ENCODE peak calls at places on chromosomes 7 and 10, in seven cellular contexts. N is NT2/D1, Z is PC-3, D is vagina, O is astrocyte of the cerebellum, Y is A549, I is transverse colon. L is an unnamed sample.

GRCh38 chr10:47334627-47335026 is 12.4 kb downstream of the GDF2 start:
- DNase-seq in N (no peak), D (no peak), I (no peak), O (no peak), Y (no peak), Z (no peak), L (no peak)

GRCh38 chr10:75736889-75737610 is 305.6 kb downstream of the LRMDA start:
- DNase-seq in Y (no peak), I (no peak), D (no peak), O (no peak), Z (no peak), N (no peak), L (no peak)

GRCh38 chr10:121069061-121069850 is 218.1 kb downstream of the WDR11 start:
- DNase-seq in Y (peak), D (no peak), O (no peak), Z (peak), N (no peak), I (no peak), L (no peak)

GRCh38 chr7:34057136-34057535 is 151.8 kb downstream of the BMPER start:
- DNase-seq in I (no peak), N (no peak), Y (no peak), O (no peak), D (no peak), Z (no peak), L (no peak)

GRCh38 chr7:28083159-28083997 is 97.2 kb downstream of the JAZF1 start:
- DNase-seq in I (no peak), D (peak), N (no peak), O (no peak), Y (peak), Z (no peak), L (peak)

GRCh38 chr10:75096749-75097148 is 14.7 kb upstream of the SAMD8 start:
- DNase-seq in D (no peak), I (no peak), O (no peak), Z (peak), Y (no peak), N (no peak), L (no peak)

GRCh38 chr10:88200637-88201036 is 337.2 kb downstream of the PTEN start:
- DNase-seq in N (no peak), Z (no peak), D (no peak), Y (no peak), I (no peak), O (no peak), L (no peak)

GRCh38 chr7:95577137-95577536 is 19.2 kb downstream of the PDK4 start:
- DNase-seq in Z (peak), D (no peak), O (no peak), I (no peak), N (peak), Y (no peak), L (no peak)

GRCh38 chr7:22667562-22668239 is 59.3 kb upstream of the IL6 start:
- DNase-seq in I (no peak), D (no peak), Z (peak), Y (peak), N (peak), O (no peak), L (peak)

GRCh38 chr10:2986341-2986933 is 80.9 kb upstream of the PFKP start:
- DNase-seq in O (no peak), Z (no peak), I (peak), Y (no peak), N (no peak), D (no peak), L (no peak)

GRCh38 chr7:2572101-2572842 is 13.5 kb downstream of the IQCE start:
- DNase-seq in Z (peak), D (no peak), I (no peak), N (no peak), O (no peak), Y (no peak), L (no peak)

GRCh38 chr10:6313107-6313895 is 110.6 kb downstream of the PFKFB3 start:
- DNase-seq in N (no peak), D (no peak), I (no peak), Y (no peak), Z (no peak), O (no peak), L (peak)

GRCh38 chr7:82050792-82051191 is 280.9 kb upstream of the HGF start:
- DNase-seq in Z (peak), D (no peak), I (no peak), N (no peak), O (peak), Y (peak), L (peak)

GRCh38 chr10:75019360-75019759 is 92.1 kb upstream of the SAMD8 start:
- DNase-seq in Z (peak), Y (peak), N (no peak), D (no peak), O (peak), I (no peak), L (no peak)

GRCh38 chr10:133056651-133057178 is 31.0 kb upstream of the ADGRA1 start:
- DNase-seq in Z (no peak), O (no peak), I (no peak), D (no peak), Y (no peak), N (no peak), L (no peak)

GRCh38 chr7:56175784-56176183 is 59.6 kb upstream of the NUPR2 start:
- DNase-seq in N (no peak), O (no peak), I (no peak), D (no peak), Z (no peak), Y (no peak), L (no peak)

GRCh38 chr10:12418725-12419278 is 69.5 kb downstream of the CAMK1D start:
- DNase-seq in D (no peak), Z (no peak), Y (no peak), O (no peak), N (no peak), I (no peak), L (peak)

GRCh38 chr7:22943997-22944396 is 69.9 kb downstream of the HYCC1 start:
- DNase-seq in N (no peak), D (no peak), Y (no peak), Z (no peak), O (no peak), I (no peak), L (peak)

GRCh38 chr7:1404881-1405548 is 54.3 kb downstream of the MICALL2 start:
- DNase-seq in Z (no peak), Y (no peak), D (no peak), O (no peak), N (no peak), I (no peak), L (no peak)

GRCh38 chr10:79446451-79447020 is 1.1 kb upstream of the ZCCHC24 start:
- DNase-seq in N (no peak), O (no peak), Y (no peak), D (peak), I (peak), Z (peak), L (no peak)

GRCh38 chr7:130972201-130972600 is 238.2 kb upstream of the KLF14 start:
- DNase-seq in I (no peak), Z (no peak), N (no peak), O (no peak), Y (no peak), D (no peak), L (no peak)

GRCh38 chr10:32180354-32181280 is 124.4 kb upstream of the KIF5B start:
- DNase-seq in Y (no peak), Z (no peak), O (no peak), N (no peak), I (no peak), D (no peak), L (no peak)

GRCh38 chr10:43373461-43373860 is 2.0 kb downstream of the FXYD4 start:
- DNase-seq in Y (no peak), O (no peak), I (no peak), N (no peak), D (no peak), Z (no peak), L (no peak)

GRCh38 chr7:73308074-73308664 is 457 bp downstream of the NSUN5 start:
- DNase-seq in O (no peak), Z (peak), D (no peak), I (no peak), Y (no peak), N (no peak), L (no peak)

GRCh38 chr7:138429577-138430250 is 30.3 kb upstream of the TRIM24 start:
- DNase-seq in Z (peak), I (no peak), D (no peak), O (no peak), Y (peak), N (no peak), L (no peak)

GRCh38 chr10:119658274-119658673 is 7.1 kb downstream of the BAG3 start:
- DNase-seq in O (peak), Z (peak), N (peak), D (no peak), Y (peak), I (peak), L (peak)
- H3K4me3 ChIP-seq in O (peak), Z (peak), N (no peak), D (peak), Y (no peak), I (no peak), L (peak)

GRCh38 chr10:86945361-86946214 is 11.8 kb downstream of the MMRN2 start:
- DNase-seq in Z (no peak), O (no peak), Y (peak), I (no peak), D (peak), N (peak), L (no peak)

GRCh38 chr10:86944471-86944870 is 12.9 kb downstream of the MMRN2 start:
- DNase-seq in Z (peak), N (no peak), O (no peak), Y (no peak), I (no peak), D (peak), L (no peak)

GRCh38 chr10:86944907-86945306 is 12.5 kb downstream of the MMRN2 start:
- DNase-seq in N (no peak), D (peak), Z (no peak), I (no peak), Y (no peak), O (no peak), L (no peak)

GRCh38 chr10:86944031-86944419 is 13.4 kb downstream of the MMRN2 start:
- DNase-seq in D (peak), Y (no peak), N (no peak), Z (no peak), I (no peak), O (no peak), L (no peak)

DNA sequence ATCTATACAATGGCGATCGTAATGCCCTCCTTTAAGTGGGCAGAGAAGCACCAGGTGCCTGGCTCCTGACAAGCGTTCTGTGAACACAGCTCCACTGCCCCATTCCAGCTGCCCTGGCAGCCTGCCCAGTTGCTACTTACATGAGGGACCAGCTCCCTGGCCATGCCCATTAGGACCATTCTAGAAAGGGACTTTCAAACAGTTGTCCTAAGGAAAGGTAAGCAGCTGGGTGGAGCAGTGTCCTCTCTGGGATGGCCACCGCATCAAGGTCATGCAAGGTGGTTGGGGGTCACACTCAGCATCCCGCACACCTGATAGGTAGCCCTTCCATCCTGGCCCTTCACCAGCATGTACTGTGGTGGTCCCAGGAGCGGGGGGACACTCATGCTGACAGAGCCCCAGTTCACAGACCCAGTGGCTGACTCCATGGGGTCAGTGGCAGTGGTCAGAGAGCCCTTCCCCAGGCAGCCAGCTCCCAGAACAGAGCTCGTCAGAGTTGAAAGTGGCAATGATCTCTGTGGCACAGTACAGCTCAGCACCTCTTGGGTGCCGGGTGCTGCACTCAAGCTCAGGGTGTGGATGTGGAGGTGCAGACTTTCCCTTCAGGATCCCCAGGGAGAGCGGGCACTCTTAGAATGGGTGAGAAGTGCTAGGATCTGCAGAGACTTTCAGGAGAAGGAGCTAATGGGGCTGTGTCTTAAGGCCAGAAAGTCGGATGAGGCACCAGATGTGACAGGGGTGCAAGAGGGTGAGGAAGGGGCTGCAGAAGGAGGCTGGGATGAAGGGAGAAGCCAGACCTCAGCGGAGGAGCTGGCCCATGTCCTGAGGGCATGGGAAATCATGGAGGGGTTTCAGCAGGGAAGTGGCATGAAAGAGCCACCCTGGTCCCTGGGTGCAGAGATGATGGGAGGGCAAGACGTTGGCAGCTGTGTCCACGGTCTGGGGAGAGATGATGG is 10.9 kb downstream of the MMRN2 start:
- DNase-seq in Z (no peak), I (peak), N (no peak), Y (no peak), O (no peak), D (peak), L (no peak)
- H3K4me3 ChIP-seq in Z (no peak), I (no peak), N (no peak), Y (no peak), O (no peak), D (no peak), L (no peak)

GRCh38 chr10:96249264-96249663 is 22.1 kb downstream of the BLNK start:
- DNase-seq in Z (no peak), D (no peak), Y (no peak), I (no peak), O (no peak), N (no peak), L (no peak)

GRCh38 chr10:96238889-96239624 is 32.3 kb downstream of the BLNK start:
- DNase-seq in O (no peak), D (peak), N (no peak), Z (no peak), I (no peak), Y (no peak), L (no peak)

GRCh38 chr10:96243296-96243695 is 28.1 kb downstream of the BLNK start:
- DNase-seq in Y (no peak), O (no peak), I (no peak), N (no peak), Z (no peak), D (no peak), L (no peak)

GRCh38 chr10:96242822-96243221 is 28.5 kb downstream of the BLNK start:
- DNase-seq in I (no peak), O (no peak), N (no peak), Y (no peak), D (no peak), Z (no peak), L (no peak)

GRCh38 chr10:96244354-96244753 is 27.0 kb downstream of the BLNK start:
- DNase-seq in N (no peak), Y (no peak), O (no peak), D (no peak), I (peak), Z (no peak), L (no peak)
- H3K4me3 ChIP-seq in N (no peak), Y (no peak), O (no peak), D (no peak), I (no peak), Z (no peak), L (no peak)

DNA sequence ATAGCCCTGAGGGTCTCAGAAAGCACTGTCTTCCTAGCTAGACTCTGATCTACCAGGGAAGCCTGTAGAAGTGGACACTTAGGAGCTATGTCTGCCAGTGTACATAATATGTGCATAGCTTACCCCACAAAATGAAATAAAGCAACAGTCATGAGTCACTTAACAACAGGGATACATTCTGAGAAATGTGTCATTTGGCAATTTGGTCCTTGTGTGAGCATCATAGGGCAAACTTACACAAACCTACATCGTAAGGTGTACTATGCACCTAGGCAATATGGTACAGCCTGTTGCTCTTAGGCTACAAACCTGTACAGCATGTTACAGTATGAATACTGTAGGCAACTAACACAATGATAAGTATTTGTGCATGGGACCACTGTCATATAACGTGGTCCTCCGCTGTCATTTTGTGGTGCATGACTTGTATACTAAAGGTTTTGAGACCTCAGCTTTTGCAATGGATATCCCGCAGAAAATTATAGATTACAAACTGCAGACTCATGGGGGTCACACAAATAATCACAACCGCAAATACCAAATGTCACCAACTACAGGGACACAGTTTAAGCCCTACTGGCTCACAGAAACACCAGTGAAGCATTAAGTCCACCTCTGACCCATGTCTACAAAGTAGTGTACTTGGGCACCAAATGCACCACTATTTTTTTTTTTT is 1.7 kb downstream of the URGCP start:
- DNase-seq in I (no peak), D (no peak), Z (peak), N (no peak), O (no peak), Y (no peak), L (no peak)
- H3K4me3 ChIP-seq in I (no peak), D (peak), Z (peak), N (peak), O (peak), Y (no peak), L (peak)

L was measured in skeletal muscle cell.